ENCODE peak calls at places on chromosomes 7 and 10, in four cellular contexts. One of them, this sample, is unnamed.

GRCh38 chr7:92155108-92155755 is 21.0 kb upstream of the CYP51A1 start:
- DNase-seq in tibial nerve: no peak
- DNase-seq in psoas muscle: no peak
- DNase-seq in breast epithelium: no peak
- DNase-seq in this sample: no peak

GRCh38 chr10:29736325-29737208 is 101.8 kb upstream of the SVIL start:
- DNase-seq in tibial nerve: no peak
- DNase-seq in psoas muscle: peak; percentile 83
- DNase-seq in breast epithelium: peak; percentile 46
- DNase-seq in this sample: peak; percentile 8

GRCh38 chr7:69395072-69395714 is 203.1 kb upstream of the AUTS2 start:
- DNase-seq in tibial nerve: peak; percentile 18
- DNase-seq in psoas muscle: no peak
- DNase-seq in breast epithelium: no peak
- DNase-seq in this sample: no peak

GRCh38 chr7:22799633-22800032 is 23.0 kb downstream of the TOMM7 start:
- DNase-seq in tibial nerve: no peak
- DNase-seq in psoas muscle: no peak
- DNase-seq in breast epithelium: no peak
- DNase-seq in this sample: no peak

GRCh38 chr10:480928-481551 is 208.4 kb downstream of the DIP2C start:
- DNase-seq in tibial nerve: no peak
- DNase-seq in psoas muscle: peak; percentile 28
- DNase-seq in breast epithelium: no peak
- DNase-seq in this sample: no peak

GRCh38 chr10:47261121-47261520 is 38.9 kb upstream of the GDF10 start:
- DNase-seq in tibial nerve: no peak
- DNase-seq in psoas muscle: no peak
- DNase-seq in breast epithelium: no peak
- DNase-seq in this sample: no peak

GRCh38 chr10:125662616-125663015 is 20.3 kb downstream of the TEX36 start:
- DNase-seq in tibial nerve: no peak
- DNase-seq in psoas muscle: no peak
- DNase-seq in breast epithelium: no peak
- DNase-seq in this sample: no peak

GRCh38 chr10:6204341-6205191 is 1.8 kb downstream of the PFKFB3 start:
- DNase-seq in tibial nerve: no peak
- DNase-seq in psoas muscle: peak; percentile 93
- DNase-seq in breast epithelium: peak; percentile 76
- DNase-seq in this sample: no peak

GRCh38 chr7:11458736-11459483 is 373.1 kb downstream of the THSD7A start:
- DNase-seq in tibial nerve: no peak
- DNase-seq in psoas muscle: no peak
- DNase-seq in breast epithelium: no peak
- DNase-seq in this sample: no peak

GRCh38 chr10:94047302-94047701 is 53.6 kb downstream of the PLCE1 start:
- DNase-seq in tibial nerve: no peak
- DNase-seq in psoas muscle: no peak
- DNase-seq in breast epithelium: no peak
- DNase-seq in this sample: no peak

GRCh38 chr7:73742753-73743641 is 4.4 kb upstream of the ABHD11 start:
- DNase-seq in tibial nerve: no peak
- DNase-seq in psoas muscle: no peak
- DNase-seq in breast epithelium: peak; percentile 96
- DNase-seq in this sample: peak; percentile 52

GRCh38 chr10:114053946-114054345 is 10.3 kb downstream of the ADRB1 start:
- DNase-seq in tibial nerve: no peak
- DNase-seq in psoas muscle: no peak
- DNase-seq in breast epithelium: no peak
- DNase-seq in this sample: no peak

GRCh38 chr7:18724311-18724710 is 228.8 kb downstream of the HDAC9 start:
- DNase-seq in tibial nerve: no peak
- DNase-seq in psoas muscle: no peak
- DNase-seq in breast epithelium: no peak
- DNase-seq in this sample: no peak

GRCh38 chr10:34477229-34477628 is 337.9 kb downstream of the PARD3 start:
- DNase-seq in tibial nerve: no peak
- DNase-seq in psoas muscle: no peak
- DNase-seq in breast epithelium: no peak
- DNase-seq in this sample: no peak

GRCh38 chr7:140564643-140565042 is 76.0 kb downstream of the DENND2A start:
- DNase-seq in tibial nerve: no peak
- DNase-seq in psoas muscle: no peak
- DNase-seq in breast epithelium: no peak
- DNase-seq in this sample: no peak

GRCh38 chr10:526651-527312 is 162.7 kb downstream of the DIP2C start:
- DNase-seq in tibial nerve: no peak
- DNase-seq in psoas muscle: no peak
- DNase-seq in breast epithelium: no peak
- DNase-seq in this sample: peak; percentile 26

GRCh38 chr7:3430588-3430987 is 129.5 kb downstream of the SDK1 start:
- DNase-seq in tibial nerve: no peak
- DNase-seq in psoas muscle: no peak
- DNase-seq in breast epithelium: peak; percentile 49
- DNase-seq in this sample: no peak

GRCh38 chr10:127556911-127557310 is 7.8 kb downstream of the NPS start:
- DNase-seq in tibial nerve: no peak
- DNase-seq in psoas muscle: no peak
- DNase-seq in breast epithelium: no peak
- DNase-seq in this sample: no peak

GRCh38 chr7:30908681-30909080 is 3.0 kb upstream of the AQP1 start:
- DNase-seq in tibial nerve: no peak
- DNase-seq in psoas muscle: no peak
- DNase-seq in breast epithelium: no peak
- DNase-seq in this sample: no peak
- TF ChIP-seq CTCF in tibial nerve: no peak
- TF ChIP-seq CTCF in psoas muscle: no peak
- TF ChIP-seq CTCF in breast epithelium: no peak
- TF ChIP-seq CTCF in this sample: peak; percentile 12

DNA sequence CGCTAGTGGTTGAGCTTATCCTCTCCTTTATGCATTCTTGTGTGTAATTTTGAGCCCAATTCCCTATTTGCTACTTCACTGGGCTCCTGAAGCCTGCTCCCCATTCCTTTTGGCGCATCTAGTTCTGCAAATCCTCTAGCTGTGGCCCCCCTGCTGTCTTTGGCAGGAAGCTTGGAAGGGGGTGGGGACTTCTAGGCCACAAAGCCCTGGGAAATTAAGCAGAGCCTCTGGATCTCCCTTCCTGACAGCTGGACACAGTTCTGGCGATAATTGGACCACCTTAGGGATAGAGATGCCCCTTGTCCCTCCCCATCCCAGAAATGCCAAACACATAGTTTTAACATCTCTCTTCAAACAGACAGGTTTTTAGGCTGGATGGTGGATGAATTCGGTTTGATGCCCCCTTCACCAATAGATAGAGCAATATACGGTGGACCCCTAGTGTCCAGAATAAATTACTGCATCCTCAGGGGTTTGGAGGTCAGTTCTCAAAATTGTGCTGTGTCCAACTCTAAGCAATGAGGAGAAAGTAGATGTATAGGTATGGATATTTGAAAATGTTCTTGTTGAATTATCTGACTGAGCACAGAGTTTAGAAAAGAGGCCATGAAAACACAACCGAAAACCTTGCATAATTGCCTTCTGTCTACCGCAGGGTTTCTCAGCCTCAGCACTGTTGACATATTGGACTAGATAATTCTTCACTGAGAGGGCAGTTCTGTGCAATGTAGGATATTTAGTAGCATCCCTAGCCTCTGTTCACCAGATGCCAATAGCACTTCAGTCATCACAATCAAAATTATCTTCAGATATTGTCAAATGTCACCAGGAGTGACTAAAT is 75.5 kb downstream of the PAPSS2 start:
- DNase-seq in tibial nerve: peak; percentile 38
- DNase-seq in psoas muscle: no peak
- DNase-seq in breast epithelium: no peak
- DNase-seq in this sample: no peak
- TF ChIP-seq CTCF in tibial nerve: peak; percentile 81
- TF ChIP-seq CTCF in psoas muscle: peak; percentile 68
- TF ChIP-seq CTCF in breast epithelium: peak; percentile 64
- TF ChIP-seq CTCF in this sample: peak; percentile 83

DNA sequence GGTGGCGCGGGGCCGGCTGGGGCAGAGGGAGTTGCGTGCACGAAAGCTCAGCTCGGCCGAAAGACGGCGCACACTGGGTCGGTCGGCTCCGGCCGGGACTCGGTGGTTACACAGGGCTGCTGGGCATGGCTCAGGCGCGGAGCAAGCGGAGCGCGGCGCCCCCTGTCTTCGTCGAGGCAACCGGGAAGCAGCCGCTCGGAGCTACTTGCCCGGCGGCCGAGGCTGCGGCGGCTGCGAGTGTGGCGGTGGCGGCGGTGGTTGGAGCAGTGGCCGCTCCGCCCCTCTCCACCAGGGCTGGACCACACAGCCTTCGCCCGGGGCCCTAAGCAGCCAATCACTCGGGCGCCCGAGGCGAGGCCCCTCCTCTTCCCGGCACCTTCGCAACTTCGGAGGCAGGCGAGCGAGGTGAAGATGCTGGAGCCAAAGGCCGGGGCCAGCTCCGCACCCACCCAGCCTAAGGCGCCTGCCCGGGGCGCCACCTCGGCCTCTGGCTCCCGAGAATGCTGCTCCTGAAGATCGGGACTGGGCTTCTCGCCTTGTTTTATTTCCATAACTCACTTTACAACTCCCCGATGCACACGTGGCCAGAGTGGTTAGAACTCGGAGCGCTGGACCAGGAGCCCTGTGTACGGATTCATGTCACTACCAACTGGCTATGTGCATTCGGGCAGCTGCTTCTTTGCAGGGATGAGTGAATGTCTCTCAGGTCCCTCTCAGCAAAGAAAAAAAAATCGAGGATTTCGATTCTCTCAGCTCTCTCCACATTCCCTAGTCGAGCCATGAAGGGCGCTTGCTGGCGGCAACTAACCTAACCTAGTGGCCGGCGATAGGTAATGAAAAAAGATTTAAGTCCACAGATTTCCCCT is at the start of gene TLL2:
- DNase-seq in tibial nerve: peak; percentile 58
- DNase-seq in psoas muscle: peak; percentile 94
- DNase-seq in breast epithelium: peak; percentile 56
- DNase-seq in this sample: peak; percentile 86
- TF ChIP-seq CTCF in tibial nerve: peak; percentile 80
- TF ChIP-seq CTCF in psoas muscle: peak; percentile 71
- TF ChIP-seq CTCF in breast epithelium: peak; percentile 19
- TF ChIP-seq CTCF in this sample: peak; percentile 85

DNA sequence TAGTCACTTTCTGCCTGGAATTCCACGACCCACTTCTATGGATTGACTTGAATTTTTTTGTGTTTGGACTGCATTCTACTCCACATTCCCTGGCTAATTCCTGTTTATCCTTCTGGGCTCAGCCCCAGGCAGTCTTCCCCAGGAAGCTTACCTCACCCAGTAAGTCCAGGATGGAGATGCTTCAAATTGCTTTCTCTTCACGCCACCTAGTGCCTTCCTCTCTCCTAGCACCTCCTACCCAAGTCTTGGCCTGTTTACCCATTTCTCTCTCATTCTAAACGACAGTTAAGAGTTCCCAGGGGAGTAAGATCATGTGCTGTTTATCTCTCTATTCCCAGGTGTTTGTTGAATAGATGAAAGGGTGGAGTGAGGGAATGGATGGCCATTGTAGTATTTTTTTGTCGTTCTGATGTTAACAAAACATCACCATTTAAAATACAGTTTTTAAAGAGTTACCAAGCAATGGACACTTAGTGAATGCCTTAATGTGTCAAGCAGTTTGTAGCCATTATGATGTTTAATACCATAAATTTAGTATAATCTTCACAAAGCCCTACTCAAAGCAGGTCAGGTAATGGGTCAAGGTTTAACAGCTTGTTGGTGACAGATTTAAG is 45.5 kb upstream of the TARP start:
- DNase-seq in tibial nerve: peak; percentile 40
- DNase-seq in psoas muscle: no peak
- DNase-seq in breast epithelium: no peak
- DNase-seq in this sample: no peak
- TF ChIP-seq CTCF in tibial nerve: peak; percentile 42
- TF ChIP-seq CTCF in psoas muscle: peak; percentile 30
- TF ChIP-seq CTCF in breast epithelium: no peak
- TF ChIP-seq CTCF in this sample: peak; percentile 37

DNA sequence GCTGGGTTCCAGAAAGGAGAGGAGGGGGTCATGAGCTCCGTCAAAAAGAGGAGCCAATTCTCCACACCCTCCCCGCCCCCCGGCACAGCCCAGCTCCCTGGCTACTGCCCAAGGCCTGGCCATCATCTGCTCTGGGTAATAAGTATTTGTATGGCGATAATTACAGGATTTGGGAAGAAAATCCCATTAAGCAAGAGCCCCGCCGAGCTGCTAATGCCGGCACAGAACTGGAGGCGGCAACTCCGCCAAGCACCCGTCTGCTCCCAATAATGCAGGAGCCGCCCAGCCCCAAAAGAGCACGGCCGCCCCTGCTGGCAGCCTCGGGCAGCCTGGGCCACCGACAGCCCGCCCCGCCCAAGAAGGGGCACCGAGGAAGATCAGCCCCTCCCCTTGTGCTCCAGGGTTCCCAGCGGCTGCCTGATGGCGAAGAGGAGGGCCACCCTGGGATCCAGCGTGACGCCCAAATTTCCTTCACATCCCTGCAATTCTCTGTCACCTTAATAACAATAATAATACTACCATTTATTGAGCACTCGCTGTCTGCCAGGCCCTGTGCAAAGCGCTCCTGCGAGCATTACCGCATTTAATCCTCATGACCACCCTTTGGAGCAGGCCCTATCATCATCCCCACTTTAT is 5.9 kb downstream of the SLIT1 start:
- DNase-seq in tibial nerve: no peak
- DNase-seq in psoas muscle: no peak
- DNase-seq in breast epithelium: no peak
- DNase-seq in this sample: no peak
- TF ChIP-seq CTCF in tibial nerve: no peak
- TF ChIP-seq CTCF in psoas muscle: no peak
- TF ChIP-seq CTCF in breast epithelium: no peak
- TF ChIP-seq CTCF in this sample: peak; percentile 9

GRCh38 chr10:69883256-69883655 is 81.5 kb downstream of the COL13A1 start:
- DNase-seq in tibial nerve: no peak
- DNase-seq in psoas muscle: no peak
- DNase-seq in breast epithelium: no peak
- DNase-seq in this sample: no peak
- TF ChIP-seq CTCF in tibial nerve: no peak
- TF ChIP-seq CTCF in psoas muscle: no peak
- TF ChIP-seq CTCF in breast epithelium: no peak
- TF ChIP-seq CTCF in this sample: no peak